ENCODE peak calls at places on chromosomes 4 and X, in six cellular contexts. H is glomerular endothelial cell, W is left cardiac atrium, J is amniotic stem cell, X is GM23248, Q is Right ventricle myocardium superior. O is an unnamed sample.

GRCh38 chr4:3529363-3529762 is 2.9 kb downstream of the LRPAP1 start:
- DNase-seq in H (no peak), W (peak; percentile 59), J (no peak), X (no peak), Q (peak; percentile 77), O (peak; percentile 67)

GRCh38 chrX:6228720-6229119 is at the start of gene NLGN4X:
- DNase-seq in H (no peak), W (no peak), J (no peak), X (no peak), Q (no peak), O (no peak)

GRCh38 chrX:37454537-37455285 is 105.5 kb downstream of the PRRG1 start:
- DNase-seq in H (peak; percentile 3), W (no peak), J (no peak), X (peak; percentile 26), Q (no peak), O (no peak)

GRCh38 chr4:181877329-181877848 is 365.8 kb upstream of the TENM3 start:
- DNase-seq in H (no peak), W (no peak), J (no peak), X (no peak), Q (no peak), O (no peak)

GRCh38 chrX:8037593-8038348 is 110.6 kb upstream of the PNPLA4 start:
- DNase-seq in H (no peak), W (no peak), J (no peak), X (no peak), Q (no peak), O (no peak)

GRCh38 chrX:48919360-48919821 is 567 bp upstream of the PIM2 start:
- DNase-seq in H (no peak), W (no peak), J (no peak), X (peak; percentile 40), Q (no peak), O (no peak)

GRCh38 chr4:158353541-158354304 is 143.4 kb downstream of the TMEM144 start:
- DNase-seq in H (no peak), W (no peak), J (no peak), X (no peak), Q (no peak), O (no peak)

GRCh38 chr4:1449833-1450741 is 43.8 kb upstream of the NKX1-1 start:
- DNase-seq in H (no peak), W (peak; percentile 11), J (no peak), X (no peak), Q (no peak), O (peak; percentile 54)

GRCh38 chrX:69152398-69152797 is 12.9 kb downstream of the PJA1 start:
- DNase-seq in H (no peak), W (peak; percentile 54), J (no peak), X (peak; percentile 43), Q (peak; percentile 68), O (peak; percentile 70)

GRCh38 chr4:119209077-119209476 is 3.4 kb upstream of the USP53 start:
- DNase-seq in H (no peak), W (no peak), J (peak; percentile 80), X (peak; percentile 95), Q (no peak), O (no peak)